ENCODE peak calls at places on chromosomes 7 and 10, in four cellular contexts. One of them, this sample, is unnamed.

GRCh38 chr7:8109196-8110022 is 140.8 kb downstream of the GLCCI1 start:
- DNase-seq in right lobe of liver: no peak
- DNase-seq in HFF-Myc: no peak
- DNase-seq in H9: no peak
- DNase-seq in this sample: no peak

GRCh38 chr10:68957284-68957615 is 1.3 kb downstream of the DDX21 start:
- DNase-seq in right lobe of liver: no peak
- DNase-seq in HFF-Myc: no peak
- DNase-seq in H9: no peak
- DNase-seq in this sample: no peak

GRCh38 chr7:75962607-75963382 is 31.6 kb downstream of the TMEM120A start:
- DNase-seq in right lobe of liver: peak; percentile 28
- DNase-seq in HFF-Myc: no peak
- DNase-seq in H9: no peak
- DNase-seq in this sample: no peak

GRCh38 chr7:90858546-90858945 is 262.4 kb downstream of the CDK14 start:
- DNase-seq in right lobe of liver: no peak
- DNase-seq in HFF-Myc: no peak
- DNase-seq in H9: no peak
- DNase-seq in this sample: no peak

GRCh38 chr7:55096318-55096717 is 77.5 kb downstream of the EGFR start:
- DNase-seq in right lobe of liver: no peak
- DNase-seq in HFF-Myc: no peak
- DNase-seq in H9: no peak
- DNase-seq in this sample: no peak

GRCh38 chr7:81420526-81420925 is 349.3 kb downstream of the HGF start:
- DNase-seq in right lobe of liver: no peak
- DNase-seq in HFF-Myc: no peak
- DNase-seq in H9: no peak
- DNase-seq in this sample: no peak

GRCh38 chr10:69362471-69362954 is 54.2 kb downstream of the TACR2 start:
- DNase-seq in right lobe of liver: no peak
- DNase-seq in HFF-Myc: no peak
- DNase-seq in H9: no peak
- DNase-seq in this sample: peak; percentile 74

GRCh38 chr7:25857376-25858067 is 294.5 kb upstream of the NFE2L3 start:
- DNase-seq in right lobe of liver: no peak
- DNase-seq in HFF-Myc: no peak
- DNase-seq in H9: peak; percentile 77
- DNase-seq in this sample: peak; percentile 24

GRCh38 chr7:158865462-158865922 is 9.1 kb downstream of the DYNC2I1 start:
- DNase-seq in right lobe of liver: no peak
- DNase-seq in HFF-Myc: peak; percentile 70
- DNase-seq in H9: no peak
- DNase-seq in this sample: no peak

GRCh38 chr10:83991986-83992753 is 147.1 kb upstream of the GHITM start:
- DNase-seq in right lobe of liver: no peak
- DNase-seq in HFF-Myc: no peak
- DNase-seq in H9: peak; percentile 72
- DNase-seq in this sample: peak; percentile 67

GRCh38 chr10:85995791-85996190 is 370.8 kb downstream of the GRID1 start:
- DNase-seq in right lobe of liver: no peak
- DNase-seq in HFF-Myc: no peak
- DNase-seq in H9: no peak
- DNase-seq in this sample: no peak

GRCh38 chr7:19378340-19378704 is 233.1 kb upstream of the FERD3L start:
- DNase-seq in right lobe of liver: no peak
- DNase-seq in HFF-Myc: no peak
- DNase-seq in H9: no peak
- DNase-seq in this sample: no peak

GRCh38 chr10:72764151-72764550 is 72.2 kb downstream of the MCU start:
- DNase-seq in right lobe of liver: no peak
- DNase-seq in HFF-Myc: peak; percentile 71
- DNase-seq in H9: no peak
- DNase-seq in this sample: no peak

GRCh38 chr10:89588671-89589070 is 53.3 kb upstream of the SLC16A12 start:
- DNase-seq in right lobe of liver: no peak
- DNase-seq in HFF-Myc: no peak
- DNase-seq in H9: no peak
- DNase-seq in this sample: no peak

GRCh38 chr7:117995850-117996650 is 122.8 kb upstream of the CTTNBP2 start:
- DNase-seq in right lobe of liver: no peak
- DNase-seq in HFF-Myc: no peak
- DNase-seq in H9: no peak
- DNase-seq in this sample: no peak

GRCh38 chr7:116829051-116829450 is 33.3 kb upstream of the CAPZA2 start:
- DNase-seq in right lobe of liver: no peak
- DNase-seq in HFF-Myc: no peak
- DNase-seq in H9: no peak
- DNase-seq in this sample: no peak

GRCh38 chr10:23095404-23095965 is at the start of gene MSRB2:
- DNase-seq in right lobe of liver: peak; percentile 95
- DNase-seq in HFF-Myc: peak; percentile 78
- DNase-seq in H9: peak; percentile 96
- DNase-seq in this sample: peak; percentile 93

GRCh38 chr10:110671788-110672579 is 27.8 kb downstream of the RBM20 start:
- DNase-seq in right lobe of liver: peak; percentile 84
- DNase-seq in HFF-Myc: no peak
- DNase-seq in H9: peak; percentile 78
- DNase-seq in this sample: peak; percentile 86

GRCh38 chr7:155886391-155887173 is 74.3 kb upstream of the SHH start:
- DNase-seq in right lobe of liver: no peak
- DNase-seq in HFF-Myc: no peak
- DNase-seq in H9: no peak
- DNase-seq in this sample: no peak

GRCh38 chr7:117025891-117026290 is 72.6 kb downstream of the ST7 start:
- DNase-seq in right lobe of liver: no peak
- DNase-seq in HFF-Myc: no peak
- DNase-seq in H9: no peak
- DNase-seq in this sample: no peak

GRCh38 chr7:140683657-140684056 is 10.9 kb downstream of the ADCK2 start:
- DNase-seq in right lobe of liver: no peak
- DNase-seq in HFF-Myc: no peak
- DNase-seq in H9: no peak
- DNase-seq in this sample: no peak

GRCh38 chr7:68433462-68433861 is 1164.8 kb upstream of the AUTS2 start:
- DNase-seq in right lobe of liver: no peak
- DNase-seq in HFF-Myc: no peak
- DNase-seq in H9: no peak
- DNase-seq in this sample: no peak

GRCh38 chr7:73703985-73704639 is 15.4 kb downstream of the STX1A start:
- DNase-seq in right lobe of liver: no peak
- DNase-seq in HFF-Myc: no peak
- DNase-seq in H9: peak; percentile 96
- DNase-seq in this sample: peak; percentile 73

GRCh38 chr7:156176039-156176438 is 363.8 kb upstream of the SHH start:
- DNase-seq in right lobe of liver: no peak
- DNase-seq in HFF-Myc: no peak
- DNase-seq in H9: no peak
- DNase-seq in this sample: no peak

GRCh38 chr7:85748861-85749260 is 562.0 kb upstream of the SEMA3D start:
- DNase-seq in right lobe of liver: no peak
- DNase-seq in HFF-Myc: no peak
- DNase-seq in H9: no peak
- DNase-seq in this sample: no peak

GRCh38 chr7:33109758-33110238 is 594 bp upstream of the RP9 start:
- DNase-seq in right lobe of liver: no peak
- DNase-seq in HFF-Myc: no peak
- DNase-seq in H9: no peak
- DNase-seq in this sample: no peak

GRCh38 chr10:44183667-44184632 is 200.9 kb downstream of the CXCL12 start:
- DNase-seq in right lobe of liver: no peak
- DNase-seq in HFF-Myc: no peak
- DNase-seq in H9: no peak
- DNase-seq in this sample: no peak

GRCh38 chr7:154566877-154567276 is 436.0 kb downstream of the PAXIP1 start:
- DNase-seq in right lobe of liver: no peak
- DNase-seq in HFF-Myc: no peak
- DNase-seq in H9: no peak
- DNase-seq in this sample: no peak
- TF ChIP-seq CTCF in right lobe of liver: no peak
- TF ChIP-seq CTCF in HFF-Myc: no peak
- TF ChIP-seq CTCF in H9: peak; percentile 60
- TF ChIP-seq CTCF in this sample: no peak

DNA sequence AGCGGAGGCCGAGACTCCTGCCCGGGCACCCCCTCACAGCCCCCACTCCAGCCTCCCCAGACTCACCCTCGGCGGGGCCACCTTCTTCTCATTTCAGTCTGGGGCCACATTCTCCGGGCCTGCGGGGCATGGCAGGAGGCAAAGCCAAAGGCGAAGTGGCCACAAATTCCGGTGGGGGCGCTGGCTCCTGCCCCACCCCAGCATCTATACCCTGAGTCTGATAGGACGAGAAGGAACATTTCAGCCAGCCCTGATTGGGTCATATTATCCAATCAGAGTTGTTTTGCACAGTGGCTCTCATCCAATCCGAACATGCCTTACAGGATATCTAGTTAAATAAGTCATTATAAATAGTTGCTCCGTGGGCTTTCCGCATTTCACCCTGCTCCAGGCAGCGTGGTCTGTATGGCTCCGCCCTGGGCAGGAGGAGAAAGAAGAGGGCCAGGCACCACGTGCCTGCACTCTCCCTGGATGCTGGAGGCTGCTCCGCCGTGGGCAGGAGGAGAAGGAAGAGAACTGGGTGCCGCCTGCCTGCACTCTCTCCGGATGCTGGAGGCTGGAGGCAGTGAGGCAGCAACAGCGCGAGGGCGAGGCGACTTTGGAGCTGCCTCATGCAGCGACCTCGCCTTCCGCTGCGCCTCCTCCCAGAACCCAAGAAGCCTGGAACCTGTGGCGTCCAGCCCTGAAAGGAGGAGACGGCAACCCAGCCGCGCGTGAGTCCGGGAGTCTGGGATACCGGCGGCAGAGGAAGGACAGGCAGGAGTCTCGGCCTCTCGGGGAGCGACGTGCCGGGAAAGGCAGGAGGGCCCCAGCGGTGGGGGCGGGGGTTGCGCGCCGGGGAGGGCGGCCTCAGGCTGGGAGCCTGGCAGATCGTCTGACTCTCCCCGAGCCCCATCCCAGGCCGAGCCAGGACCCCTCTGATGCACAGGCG is 162.9 kb downstream of the ZNF33B start:
- DNase-seq in right lobe of liver: no peak
- DNase-seq in HFF-Myc: peak; percentile 29
- DNase-seq in H9: no peak
- DNase-seq in this sample: peak; percentile 50
- TF ChIP-seq CTCF in right lobe of liver: no peak
- TF ChIP-seq CTCF in HFF-Myc: no peak
- TF ChIP-seq CTCF in H9: no peak
- TF ChIP-seq CTCF in this sample: no peak

DNA sequence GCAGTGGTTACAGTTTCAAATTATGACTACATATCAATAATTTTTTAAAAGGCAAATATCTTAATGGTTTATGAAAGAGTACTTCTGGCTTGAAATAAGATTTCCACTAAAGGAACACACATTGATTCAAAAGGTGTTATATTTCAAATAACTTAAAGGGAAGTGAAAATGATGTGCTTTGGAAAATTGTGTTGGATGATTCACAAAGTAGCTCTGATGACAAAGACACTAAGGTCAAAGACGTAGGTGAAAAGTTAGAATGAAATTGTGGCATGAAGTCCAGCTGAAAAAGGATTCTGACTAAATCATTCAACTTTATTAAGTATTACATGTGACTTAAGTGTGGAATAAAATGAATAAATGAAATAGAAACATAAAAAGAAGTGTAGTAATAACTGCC is 20.8 kb upstream of the OR2A5 start:
- DNase-seq in right lobe of liver: no peak
- DNase-seq in HFF-Myc: no peak
- DNase-seq in H9: no peak
- DNase-seq in this sample: no peak
- TF ChIP-seq CTCF in right lobe of liver: no peak
- TF ChIP-seq CTCF in HFF-Myc: no peak
- TF ChIP-seq CTCF in H9: no peak
- TF ChIP-seq CTCF in this sample: no peak

DNA sequence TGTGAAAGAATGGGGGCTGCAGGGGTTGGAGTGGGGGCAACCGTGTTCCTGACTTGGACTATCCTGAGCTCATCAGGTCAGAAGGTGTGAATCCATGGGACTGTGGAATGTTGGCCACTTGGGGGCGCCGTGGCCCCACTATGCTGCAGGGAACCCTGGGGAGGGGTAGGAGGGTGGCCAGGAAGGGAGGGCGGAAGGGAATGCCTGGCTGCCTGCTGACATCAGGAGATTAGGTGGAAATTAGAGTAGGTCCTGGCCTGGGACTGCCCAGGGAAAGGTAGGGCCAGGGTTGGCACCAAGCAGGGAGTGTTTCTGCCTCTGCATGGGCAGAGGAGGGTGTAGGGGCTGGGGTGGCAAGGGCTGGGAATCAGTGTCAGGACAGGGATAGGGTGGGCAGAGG is 65.8 kb upstream of the PRSS58 start:
- DNase-seq in right lobe of liver: no peak
- DNase-seq in HFF-Myc: no peak
- DNase-seq in H9: peak; percentile 88
- DNase-seq in this sample: peak; percentile 91
- TF ChIP-seq CTCF in right lobe of liver: no peak
- TF ChIP-seq CTCF in HFF-Myc: peak; percentile 29
- TF ChIP-seq CTCF in H9: peak; percentile 88
- TF ChIP-seq CTCF in this sample: peak; percentile 83

GRCh38 chr10:90652519-90652918 is 205.3 kb downstream of the HTR7 start:
- DNase-seq in right lobe of liver: no peak
- DNase-seq in HFF-Myc: no peak
- DNase-seq in H9: no peak
- DNase-seq in this sample: no peak
- TF ChIP-seq CTCF in right lobe of liver: no peak
- TF ChIP-seq CTCF in HFF-Myc: peak; percentile 56
- TF ChIP-seq CTCF in H9: peak; percentile 66
- TF ChIP-seq CTCF in this sample: no peak

DNA sequence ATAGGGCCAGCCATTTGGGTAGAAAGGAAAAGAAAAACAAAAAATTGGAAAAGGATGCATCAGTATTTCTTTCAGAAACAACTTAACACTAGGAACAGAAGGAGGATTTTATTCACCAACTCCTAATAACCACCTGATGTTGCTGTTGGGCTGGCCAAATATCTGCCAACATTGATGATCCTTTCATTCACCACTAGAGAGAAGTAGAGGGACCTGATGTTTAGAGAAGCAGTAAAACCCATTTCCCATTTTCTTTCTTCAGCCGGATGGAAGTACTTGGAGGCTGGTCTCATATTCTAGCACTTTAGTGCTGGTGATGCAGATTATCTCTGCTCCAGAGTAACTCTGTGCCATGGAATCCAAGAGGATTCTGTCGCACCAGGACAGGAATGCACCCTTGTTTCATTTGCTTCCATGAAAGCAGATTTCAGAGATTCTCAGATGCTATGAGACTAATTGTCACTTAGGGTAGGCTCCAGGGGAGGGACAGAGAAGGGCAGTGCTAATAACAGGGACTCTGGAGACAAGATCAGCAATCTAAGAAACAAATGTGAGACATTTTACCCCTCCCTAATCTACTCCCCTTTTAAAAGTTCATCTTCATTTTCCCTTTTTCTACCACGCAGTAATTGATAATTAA is 3.1 kb downstream of the KLLN start:
- DNase-seq in right lobe of liver: no peak
- DNase-seq in HFF-Myc: peak; percentile 66
- DNase-seq in H9: no peak
- DNase-seq in this sample: no peak
- TF ChIP-seq CTCF in right lobe of liver: peak; percentile 76
- TF ChIP-seq CTCF in HFF-Myc: peak; percentile 43
- TF ChIP-seq CTCF in H9: peak; percentile 58
- TF ChIP-seq CTCF in this sample: no peak

GRCh38 chr7:43511029-43511428 is 71.9 kb upstream of the STK17A start:
- DNase-seq in right lobe of liver: no peak
- DNase-seq in HFF-Myc: no peak
- DNase-seq in H9: peak; percentile 36
- DNase-seq in this sample: no peak
- TF ChIP-seq CTCF in right lobe of liver: no peak
- TF ChIP-seq CTCF in HFF-Myc: no peak
- TF ChIP-seq CTCF in H9: peak; percentile 51
- TF ChIP-seq CTCF in this sample: peak; percentile 9